ENCODE peak calls at places on chromosomes 1 and 21, in nine cellular contexts. N is IMR-90; D is brain microvascular endothelial cell; A is AG04450; U is CD4-positive, alpha-beta memory T cell; J is HL-60; E is Peyer's patch; R is tibial artery; S is OCI-LY7. V is an unnamed sample.

GRCh38 chr21:36194024-36194423 is 37.4 kb downstream of the DOP1B start:
- DNase-seq in N (no peak), D (no peak), A (no peak), U (no peak), J (no peak), E (no peak), R (no peak), S (no peak), V (no peak)

GRCh38 chr21:27703806-27704205 is 736.9 kb upstream of the ADAMTS5 start:
- DNase-seq in N (no peak), D (no peak), A (no peak), U (no peak), J (no peak), E (no peak), R (no peak), S (no peak), V (no peak)

GRCh38 chr1:235077571-235078479 is 50.8 kb downstream of the TOMM20 start:
- DNase-seq in N (peak), D (no peak), A (no peak), U (no peak), J (peak), E (no peak), R (no peak), S (no peak), V (no peak)

GRCh38 chr1:239593527-239593926 is 207.2 kb downstream of the CHRM3 start:
- DNase-seq in N (no peak), D (no peak), A (no peak), U (no peak), J (no peak), E (no peak), R (no peak), S (no peak), V (no peak)

GRCh38 chr1:75130865-75131592 is 3.2 kb upstream of the LHX8 start:
- DNase-seq in N (no peak), D (no peak), A (no peak), U (no peak), J (no peak), E (no peak), R (no peak), S (no peak), V (no peak)

GRCh38 chr1:202704601-202705000 is 5.7 kb downstream of the SYT2 start:
- DNase-seq in N (no peak), D (no peak), A (no peak), U (no peak), J (no peak), E (peak), R (no peak), S (no peak), V (no peak)

GRCh38 chr1:57600424-57600823 is 176.6 kb upstream of the DAB1 start:
- DNase-seq in N (no peak), D (no peak), A (no peak), U (no peak), J (no peak), E (no peak), R (no peak), S (no peak), V (no peak)

GRCh38 chr21:45074818-45075605 is 632 bp downstream of the ADARB1 start:
- DNase-seq in N (no peak), D (no peak), A (no peak), U (peak), J (peak), E (peak), R (no peak), S (no peak), V (peak)

GRCh38 chr1:79811173-79811572 is 804.6 kb upstream of the ADGRL4 start:
- DNase-seq in N (peak), D (peak), A (peak), U (no peak), J (no peak), E (no peak), R (no peak), S (no peak), V (no peak)

GRCh38 chr21:45434645-45435217 is 29.8 kb downstream of the COL18A1 start:
- DNase-seq in N (no peak), D (no peak), A (no peak), U (no peak), J (no peak), E (no peak), R (no peak), S (no peak), V (no peak)

GRCh38 chr1:209708297-209708696 is 3.7 kb downstream of the HSD11B1 start:
- DNase-seq in N (no peak), D (no peak), A (no peak), U (no peak), J (no peak), E (no peak), R (no peak), S (no peak), V (no peak)

GRCh38 chr1:165116732-165117131 is 239.8 kb downstream of the LMX1A start:
- DNase-seq in N (peak), D (peak), A (no peak), U (no peak), J (no peak), E (no peak), R (no peak), S (no peak), V (no peak)

GRCh38 chr1:68231627-68232303 is 558 bp downstream of the WLS start:
- DNase-seq in N (peak), D (peak), A (peak), U (no peak), J (no peak), E (peak), R (peak), S (no peak), V (peak)

GRCh38 chr1:210239295-210240155 is 6.9 kb downstream of the SERTAD4 start:
- DNase-seq in N (peak), D (peak), A (peak), U (no peak), J (no peak), E (no peak), R (no peak), S (no peak), V (no peak)

GRCh38 chr1:229186373-229187056 is 84.4 kb upstream of the RAB4A start:
- DNase-seq in N (no peak), D (no peak), A (no peak), U (no peak), J (no peak), E (no peak), R (no peak), S (no peak), V (no peak)

GRCh38 chr21:14995695-14996490 is 68.9 kb downstream of the NRIP1 start:
- DNase-seq in N (peak), D (no peak), A (no peak), U (no peak), J (no peak), E (no peak), R (no peak), S (no peak), V (no peak)

GRCh38 chr1:9782116-9782751 is 41.5 kb downstream of the CLSTN1 start:
- DNase-seq in N (no peak), D (no peak), A (no peak), U (no peak), J (no peak), E (no peak), R (no peak), S (no peak), V (no peak)

GRCh38 chr21:46299167-46299566 is 13.0 kb downstream of the YBEY start:
- DNase-seq in N (no peak), D (no peak), A (no peak), U (no peak), J (no peak), E (no peak), R (no peak), S (no peak), V (no peak)

GRCh38 chr1:16026723-16027484 is 5.1 kb downstream of the CLCNKA start:
- DNase-seq in N (no peak), D (no peak), A (no peak), U (peak), J (no peak), E (no peak), R (no peak), S (no peak), V (no peak)

DNA sequence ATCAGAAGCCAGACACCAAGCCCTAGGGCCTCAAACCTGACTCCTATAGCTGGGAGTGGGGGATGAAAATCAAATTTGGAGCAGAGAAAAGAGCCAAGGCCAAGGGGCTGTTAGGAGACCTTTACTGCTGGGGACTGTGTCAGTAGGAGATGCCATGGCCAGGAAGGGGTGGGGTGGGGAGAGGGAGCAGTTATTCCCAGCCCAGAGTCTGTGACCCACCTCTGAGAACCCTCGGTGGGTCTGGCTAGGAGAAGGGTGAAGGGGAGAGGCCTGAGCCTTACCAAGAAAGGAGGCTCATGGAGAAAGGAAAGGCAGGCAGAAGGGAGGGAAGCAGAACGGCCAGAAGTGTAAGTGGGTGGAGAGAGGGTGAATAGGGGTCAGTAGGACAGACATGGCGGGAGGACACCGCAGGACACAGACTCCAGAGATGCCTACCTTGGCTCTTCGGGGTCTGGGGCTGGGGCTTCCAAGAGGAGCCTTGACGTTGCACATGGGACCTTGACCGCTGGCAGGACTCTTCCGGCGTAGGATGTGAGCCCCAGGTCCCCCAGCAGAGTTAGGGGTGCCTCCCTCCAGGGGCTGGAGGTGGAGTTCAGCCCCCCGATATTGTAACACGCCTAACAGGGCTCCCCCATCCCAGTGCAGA is 1.2 kb downstream of the ADAMTS4 start:
- DNase-seq in N (no peak), D (no peak), A (no peak), U (no peak), J (no peak), E (no peak), R (no peak), S (no peak), V (no peak)
- H3K4me3 ChIP-seq in N (no peak), D (peak), A (peak), U (no peak), J (no peak), E (peak), R (peak), S (no peak), V (peak)

DNA sequence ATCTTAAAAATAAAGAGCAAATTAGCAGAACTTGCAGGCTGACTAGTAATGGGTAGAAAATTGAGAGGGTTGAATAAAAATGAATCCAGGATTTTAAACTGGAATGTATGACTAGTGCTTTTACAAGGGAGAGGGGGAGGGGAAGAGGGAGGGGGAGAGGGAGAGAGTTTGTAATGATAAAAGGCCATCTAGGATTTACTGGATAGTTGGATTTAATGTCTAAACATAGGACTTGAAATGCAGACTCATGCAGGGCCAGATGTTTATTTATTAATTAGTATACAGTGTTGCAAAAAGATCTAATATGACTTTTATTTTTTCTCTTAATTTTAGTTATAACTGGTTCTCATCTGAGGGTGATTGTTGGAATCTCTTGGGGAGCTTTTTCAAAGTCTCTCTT is 4.3 kb downstream of the ZNF326 start:
- DNase-seq in N (no peak), D (no peak), A (no peak), U (no peak), J (no peak), E (no peak), R (no peak), S (no peak), V (no peak)
- H3K4me3 ChIP-seq in N (no peak), D (no peak), A (no peak), U (no peak), J (no peak), E (no peak), R (no peak), S (no peak), V (no peak)

GRCh38 chr1:246690100-246690499 is 34.1 kb upstream of the SCCPDH start:
- DNase-seq in N (no peak), D (no peak), A (no peak), U (no peak), J (no peak), E (no peak), R (no peak), S (no peak), V (no peak)

GRCh38 chr1:246691622-246692495 is 32.4 kb upstream of the SCCPDH start:
- DNase-seq in N (no peak), D (no peak), A (no peak), U (no peak), J (no peak), E (no peak), R (no peak), S (no peak), V (no peak)

GRCh38 chr1:246695136-246695535 is 29.1 kb upstream of the SCCPDH start:
- DNase-seq in N (peak), D (no peak), A (no peak), U (no peak), J (no peak), E (no peak), R (no peak), S (no peak), V (no peak)

GRCh38 chr1:246687002-246687401 is 37.2 kb upstream of the SCCPDH start:
- DNase-seq in N (no peak), D (no peak), A (no peak), U (no peak), J (no peak), E (no peak), R (no peak), S (no peak), V (no peak)

DNA sequence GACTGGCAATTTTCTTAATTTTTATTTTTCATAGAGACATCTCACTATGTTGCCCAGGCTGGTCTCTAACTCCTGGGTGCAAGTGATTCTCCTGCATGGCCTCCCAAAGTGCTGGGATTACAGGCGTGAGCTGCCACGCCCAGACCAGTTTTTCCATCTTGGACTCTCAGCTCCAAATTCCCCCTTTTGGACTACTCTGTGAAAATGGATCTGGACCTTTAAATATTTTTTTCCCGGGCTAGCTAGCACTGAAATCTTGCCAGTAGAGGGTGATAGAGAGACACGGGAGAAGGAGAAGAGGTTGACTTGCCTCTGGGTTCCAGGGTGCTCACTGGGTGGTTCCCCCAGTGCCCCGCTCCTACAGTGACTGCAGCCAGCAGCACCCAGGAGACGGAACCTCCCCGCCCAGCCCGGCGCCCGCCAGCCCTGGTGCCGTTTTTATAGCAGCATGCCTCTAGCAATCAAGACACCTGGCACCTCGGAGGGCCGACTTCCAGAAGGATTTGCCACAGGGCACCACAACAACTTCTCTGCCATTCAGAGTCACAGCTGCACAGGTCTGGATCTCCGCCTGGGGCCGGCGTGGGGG is 34.7 kb upstream of the SCCPDH start:
- DNase-seq in N (peak), D (peak), A (peak), U (peak), J (peak), E (peak), R (no peak), S (peak), V (no peak)
- H3K4me3 ChIP-seq in N (no peak), D (peak), A (peak), U (no peak), J (peak), E (peak), R (peak), S (no peak), V (peak)

GRCh38 chr21:38659936-38660332 is 145.8 kb upstream of the ETS2 start:
- DNase-seq in N (no peak), D (no peak), A (no peak), U (no peak), J (no peak), E (no peak), R (no peak), S (no peak), V (no peak)
- H3K4me3 ChIP-seq in N (no peak), D (no peak), A (no peak), U (no peak), J (peak), E (peak), R (peak), S (no peak), V (peak)

GRCh38 chr1:145689922-145690321 is 17.2 kb downstream of the PDZK1 start:
- DNase-seq in N (no peak), D (no peak), A (no peak), U (no peak), J (no peak), E (no peak), R (no peak), S (no peak), V (no peak)
- H3K4me3 ChIP-seq in N (no peak), D (no peak), A (no peak), U (no peak), J (no peak), E (no peak), R (no peak), S (no peak), V (no peak)

GRCh38 chr1:39671433-39671792 is 494 bp downstream of the NT5C1A start:
- DNase-seq in N (no peak), D (no peak), A (no peak), U (no peak), J (no peak), E (no peak), R (peak), S (no peak), V (no peak)

GRCh38 chr1:39671793-39672550 is at the start of gene NT5C1A:
- DNase-seq in N (no peak), D (no peak), A (no peak), U (peak), J (no peak), E (no peak), R (no peak), S (no peak), V (no peak)

GRCh38 chr1:39670689-39671088 is 1.2 kb downstream of the NT5C1A start:
- DNase-seq in N (no peak), D (no peak), A (no peak), U (no peak), J (no peak), E (no peak), R (no peak), S (no peak), V (no peak)

GRCh38 chr1:39673215-39673614 is 1.3 kb upstream of the NT5C1A start:
- DNase-seq in N (no peak), D (no peak), A (no peak), U (no peak), J (no peak), E (no peak), R (no peak), S (no peak), V (no peak)

GRCh38 chr1:39672551-39672947 is 642 bp upstream of the NT5C1A start:
- DNase-seq in N (no peak), D (no peak), A (no peak), U (peak), J (no peak), E (no peak), R (no peak), S (no peak), V (no peak)
- H3K4me3 ChIP-seq in N (no peak), D (peak), A (peak), U (no peak), J (no peak), E (no peak), R (peak), S (no peak), V (peak)

GRCh38 chr1:114037503-114037890 is 58.2 kb downstream of the OLFML3 start:
- DNase-seq in N (no peak), D (no peak), A (no peak), U (no peak), J (no peak), E (no peak), R (no peak), S (no peak), V (no peak)

GRCh38 chr1:114040273-114041043 is 61.2 kb downstream of the OLFML3 start:
- DNase-seq in N (no peak), D (no peak), A (no peak), U (no peak), J (peak), E (no peak), R (peak), S (no peak), V (no peak)

GRCh38 chr1:114034561-114035303 is 55.5 kb downstream of the OLFML3 start:
- DNase-seq in N (no peak), D (no peak), A (no peak), U (no peak), J (no peak), E (no peak), R (no peak), S (no peak), V (no peak)

GRCh38 chr1:114035304-114035700 is 56.0 kb downstream of the OLFML3 start:
- DNase-seq in N (no peak), D (no peak), A (no peak), U (no peak), J (no peak), E (no peak), R (no peak), S (no peak), V (no peak)

GRCh38 chr1:114037952-114038867 is 58.9 kb downstream of the OLFML3 start:
- DNase-seq in N (no peak), D (no peak), A (no peak), U (no peak), J (no peak), E (no peak), R (no peak), S (no peak), V (no peak)
- H3K4me3 ChIP-seq in N (no peak), D (no peak), A (no peak), U (no peak), J (no peak), E (no peak), R (no peak), S (no peak), V (no peak)